ENCODE peak calls at places on chromosome X, in ten cellular contexts. M, B, O, Q, S, J, L, N, A and V are unnamed samples. For H3K4me1, the result is how much of the 10 kb centered on the place peaks cover.

GRCh38 chrX:72317139-72317538 is 11.4 kb upstream of the CITED1 start:
- DNase-seq in A (no peak), S (no peak), N (no peak), M (no peak), O (no peak), B (no peak), Q (no peak), L (no peak), J (no peak), V (no peak)

GRCh38 chrX:107610667-107611066 is 17.6 kb upstream of the PRPS1 start:
- DNase-seq in A (no peak), S (no peak), J (no peak), M (no peak), O (no peak), Q (no peak), B (no peak), N (no peak), L (no peak), V (no peak)

GRCh38 chrX:110734894-110735541 is 60.6 kb downstream of the CHRDL1 start:
- DNase-seq in S (no peak), A (no peak), L (no peak), O (no peak), B (no peak), J (no peak), N (no peak), M (no peak), Q (no peak), V (no peak)

GRCh38 chrX:68018248-68019203 is 414.8 kb downstream of the OPHN1 start:
- DNase-seq in B (peak), A (no peak), O (peak), N (no peak), J (peak), M (no peak), L (peak), S (no peak), Q (peak), V (no peak)

GRCh38 chrX:40651620-40652223 is 4.4 kb upstream of the CXorf38 start:
- DNase-seq in A (no peak), Q (no peak), B (peak), N (peak), J (peak), L (peak), M (peak), S (peak), O (peak), V (peak)

GRCh38 chrX:17464196-17464595 is 89.2 kb downstream of the NHS start:
- DNase-seq in N (no peak), O (no peak), M (no peak), S (no peak), L (no peak), B (peak), J (peak), A (no peak), Q (no peak), V (no peak)

GRCh38 chrX:145524931-145525330 is 277.6 kb downstream of the SPANXN1 start:
- DNase-seq in M (no peak), S (no peak), B (no peak), N (no peak), Q (no peak), J (no peak), A (no peak), O (no peak), L (no peak), V (no peak)

GRCh38 chrX:71579136-71579989 is 1.1 kb downstream of the GCNA start:
- DNase-seq in Q (peak), J (no peak), N (no peak), L (no peak), M (no peak), O (no peak), S (no peak), A (no peak), B (no peak), V (no peak)

GRCh38 chrX:70087857-70088256 is 25.6 kb downstream of the OTUD6A start:
- DNase-seq in S (no peak), Q (no peak), L (no peak), M (no peak), A (no peak), O (no peak), B (peak), J (no peak), N (no peak), V (no peak)

GRCh38 chrX:110346681-110347080 is 12.0 kb upstream of the RTL9 start:
- DNase-seq in B (no peak), N (no peak), O (no peak), Q (no peak), S (peak), L (no peak), A (no peak), M (peak), J (no peak), V (peak)

GRCh38 chrX:1190596-1191145 is 21.8 kb downstream of the CRLF2 start:
- DNase-seq in S (no peak), L (no peak), M (no peak), O (no peak), N (no peak), Q (peak), B (no peak), J (no peak), A (no peak), V (no peak)

GRCh38 chrX:22527302-22527701 is 254.6 kb downstream of the CBLL2 start:
- DNase-seq in L (no peak), M (no peak), A (no peak), N (no peak), B (no peak), Q (no peak), O (no peak), J (no peak), S (no peak), V (no peak)

GRCh38 chrX:123960956-123961267 is 594 bp upstream of the STAG2 start:
- DNase-seq in B (no peak), O (no peak), A (no peak), M (no peak), N (no peak), S (peak), L (no peak), Q (no peak), J (no peak), V (no peak)

GRCh38 chrX:68947882-68948605 is 119.2 kb downstream of the EFNB1 start:
- DNase-seq in A (no peak), L (no peak), Q (no peak), B (no peak), O (no peak), N (no peak), M (no peak), S (no peak), J (no peak), V (no peak)

GRCh38 chrX:53320543-53321215 is 39.3 kb upstream of the IQSEC2 start:
- DNase-seq in A (no peak), M (no peak), O (no peak), J (no peak), S (no peak), L (no peak), B (no peak), Q (peak), N (no peak), V (no peak)

GRCh38 chrX:138897621-138898492 is 186.3 kb upstream of the FGF13 start:
- DNase-seq in L (no peak), O (no peak), N (no peak), J (no peak), S (no peak), B (peak), M (no peak), Q (no peak), A (no peak), V (no peak)

GRCh38 chrX:17738002-17738713 is 865 bp downstream of the SCML1 start:
- DNase-seq in A (peak), S (peak), B (peak), Q (peak), L (peak), M (peak), J (peak), N (no peak), O (no peak), V (peak)

GRCh38 chrX:15242899-15243555 is 26.9 kb downstream of the ASB9 start:
- DNase-seq in J (peak), N (peak), A (no peak), L (peak), B (peak), S (no peak), Q (no peak), M (no peak), O (peak), V (no peak)

GRCh38 chrX:129724767-129725166 is 14.0 kb upstream of the XPNPEP2 start:
- DNase-seq in J (no peak), B (no peak), N (no peak), A (no peak), M (no peak), Q (no peak), L (no peak), O (no peak), S (no peak), V (no peak)
- H3K4me3 ChIP-seq in J (no peak), B (no peak), N (no peak), A (no peak), M (no peak), Q (no peak), L (no peak), O (no peak), S (no peak), V (no peak)

GRCh38 chrX:19811807-19812604 is 75.4 kb downstream of the SH3KBP1 start:
- DNase-seq in A (no peak), N (peak), O (no peak), M (no peak), Q (no peak), J (no peak), B (no peak), L (no peak), S (no peak), V (no peak)
- H3K4me1 ChIP-seq in A (under half), N (half or more), O (under half), M (under half), Q (under half), J (under half), B (under half), L (under half), S (under half), V (under half)

GRCh38 chrX:153929576-153929975 is 3.5 kb upstream of the ARHGAP4 start:
- DNase-seq in Q (peak), M (no peak), A (no peak), J (no peak), O (no peak), N (no peak), L (no peak), S (no peak), B (no peak), V (no peak)

GRCh38 chrX:153927686-153927935 is 1.5 kb upstream of the ARHGAP4 start:
- DNase-seq in M (no peak), A (no peak), N (no peak), B (no peak), J (no peak), L (no peak), S (no peak), O (no peak), Q (no peak), V (no peak)

GRCh38 chrX:153930011-153930910 is 4.2 kb upstream of the ARHGAP4 start:
- DNase-seq in B (no peak), L (no peak), Q (peak), N (no peak), S (no peak), O (no peak), J (no peak), A (peak), M (no peak), V (no peak)

GRCh38 chrX:153927936-153928760 is 2.1 kb upstream of the ARHGAP4 start:
- DNase-seq in L (peak), O (peak), M (peak), Q (peak), J (peak), B (peak), S (peak), A (peak), N (peak), V (peak)

GRCh38 chrX:153928846-153929245 is 2.8 kb upstream of the ARHGAP4 start:
- DNase-seq in N (no peak), Q (peak), O (no peak), A (peak), M (no peak), J (no peak), L (no peak), S (no peak), B (no peak), V (no peak)
- H3K4me3 ChIP-seq in N (peak), Q (no peak), O (peak), A (no peak), M (peak), J (peak), L (no peak), S (no peak), B (peak), V (peak)

GRCh38 chrX:137430301-137430700 is 135.6 kb upstream of the ZIC3 start:
- DNase-seq in N (no peak), M (no peak), A (no peak), O (no peak), J (no peak), B (no peak), S (no peak), L (no peak), Q (no peak), V (no peak)

GRCh38 chrX:137428777-137429564 is 137.0 kb upstream of the ZIC3 start:
- DNase-seq in L (no peak), A (no peak), S (no peak), B (no peak), N (no peak), M (no peak), J (no peak), O (no peak), Q (no peak), V (no peak)

GRCh38 chrX:137427061-137427778 is 138.7 kb upstream of the ZIC3 start:
- DNase-seq in Q (no peak), M (no peak), O (no peak), L (no peak), B (no peak), N (no peak), J (no peak), A (no peak), S (no peak), V (no peak)

GRCh38 chrX:137427813-137428212 is 138.1 kb upstream of the ZIC3 start:
- DNase-seq in L (no peak), N (no peak), J (no peak), O (no peak), B (no peak), Q (no peak), S (no peak), M (no peak), A (no peak), V (no peak)

DNA sequence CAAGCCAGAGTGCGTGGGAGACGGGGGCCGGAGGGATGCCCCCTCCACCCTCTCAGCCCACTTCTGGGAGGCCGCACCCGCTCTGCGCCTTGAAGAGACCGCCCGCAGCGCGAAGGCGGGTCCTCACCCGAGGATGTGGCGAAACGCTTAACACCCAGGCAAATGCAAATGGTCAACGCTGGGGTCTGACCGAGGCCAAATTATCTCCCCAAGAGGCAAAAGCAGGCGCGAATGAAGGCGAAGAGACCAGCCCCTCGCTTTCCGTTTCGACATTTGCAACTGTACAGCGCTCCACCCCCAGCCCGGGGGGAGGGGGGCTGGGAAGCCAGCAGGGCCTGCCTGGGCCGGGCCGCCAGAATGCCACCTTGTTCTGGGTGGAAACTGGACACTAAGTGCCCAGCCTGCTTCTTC is 137.7 kb upstream of the ZIC3 start:
- DNase-seq in M (no peak), Q (no peak), S (no peak), L (no peak), A (no peak), N (no peak), O (no peak), B (no peak), J (no peak), V (no peak)
- H3K4me1 ChIP-seq in M (under half), Q (under half), S (under half), L (under half), A (under half), N (under half), O (under half), B (under half), J (under half), V (under half)

GRCh38 chrX:137547291-137547690 is 18.6 kb upstream of the ZIC3 start:
- DNase-seq in Q (peak), L (no peak), N (no peak), S (no peak), O (no peak), J (no peak), B (no peak), A (no peak), M (no peak), V (no peak)

GRCh38 chrX:137549073-137549472 is 16.9 kb upstream of the ZIC3 start:
- DNase-seq in N (no peak), J (no peak), M (no peak), L (no peak), B (no peak), O (no peak), Q (no peak), A (no peak), S (no peak), V (no peak)

GRCh38 chrX:137549846-137550534 is 15.9 kb upstream of the ZIC3 start:
- DNase-seq in J (no peak), M (no peak), L (no peak), O (no peak), A (no peak), S (no peak), Q (peak), B (no peak), N (no peak), V (no peak)

GRCh38 chrX:137548261-137548660 is 17.7 kb upstream of the ZIC3 start:
- DNase-seq in A (no peak), M (no peak), S (no peak), B (no peak), O (no peak), L (no peak), Q (no peak), N (no peak), J (no peak), V (no peak)

DNA sequence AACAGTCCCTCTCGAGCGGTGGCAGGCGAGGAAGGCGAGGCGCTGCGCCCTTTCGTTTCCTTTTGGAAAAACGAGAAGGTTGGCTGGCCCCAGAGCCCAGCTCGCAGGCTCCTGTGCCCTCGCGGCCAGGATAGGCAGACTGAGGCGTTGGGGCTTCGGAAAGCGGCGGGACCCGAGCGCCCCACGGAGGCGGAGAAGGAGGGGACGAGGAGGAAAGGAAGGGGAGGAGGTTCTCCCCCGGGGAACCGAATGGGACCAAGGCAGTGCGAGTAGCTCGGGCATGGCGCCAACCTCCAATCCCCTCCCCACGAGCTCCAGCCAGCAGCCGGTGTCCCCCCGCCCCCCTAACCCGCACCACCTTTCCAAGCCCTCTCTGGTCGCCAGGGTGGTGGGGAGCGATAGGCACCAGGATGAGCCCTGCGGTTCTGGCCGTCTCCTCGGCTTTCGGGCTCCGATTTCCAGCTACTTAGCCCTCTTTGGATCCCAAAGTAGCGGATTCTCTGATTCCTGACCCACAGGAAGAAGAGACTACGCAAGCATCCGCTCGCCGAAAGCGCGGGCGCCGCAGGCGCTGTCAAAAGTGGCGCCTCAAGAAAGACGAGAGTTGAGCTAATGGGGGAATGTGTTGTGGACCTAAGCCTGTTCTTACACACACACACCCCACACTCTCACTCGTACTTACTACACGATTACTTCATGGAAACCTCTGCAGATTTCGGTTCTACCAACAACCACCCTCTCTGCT is 15.2 kb upstream of the ZIC3 start:
- DNase-seq in J (no peak), L (no peak), B (no peak), O (no peak), S (no peak), N (no peak), M (no peak), A (no peak), Q (peak), V (no peak)
- H3K4me3 ChIP-seq in J (no peak), L (no peak), B (no peak), O (no peak), S (no peak), N (no peak), M (no peak), A (no peak), Q (no peak), V (peak)

GRCh38 chrX:39309721-39310152 is 508.5 kb downstream of the MID1IP1 start:
- DNase-seq in S (peak), N (no peak), B (no peak), M (peak), L (no peak), A (no peak), O (no peak), Q (no peak), J (peak), V (peak)
- H3K4me1 ChIP-seq in S (under half), N (under half), B (under half), M (under half), L (under half), A (under half), O (under half), Q (under half), J (under half), V (under half)

DNA sequence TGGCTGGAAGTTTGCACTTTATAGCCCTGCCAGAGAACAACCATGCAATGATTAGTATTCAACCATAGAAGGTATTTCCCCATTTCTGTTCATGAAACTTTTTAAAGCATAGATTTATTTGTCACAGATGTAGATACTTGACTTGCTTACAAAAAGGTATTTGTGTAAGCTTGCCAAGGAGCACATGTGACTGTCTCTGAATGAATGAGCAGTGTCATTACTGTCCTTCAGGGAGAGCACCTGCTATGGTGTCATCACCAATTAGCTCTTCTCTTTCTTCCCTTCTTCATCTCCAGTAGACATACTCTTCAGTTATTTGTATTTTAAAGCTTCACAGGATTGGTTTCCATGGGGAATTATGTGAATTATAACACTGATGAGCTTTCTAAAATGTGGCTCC is 1064.7 kb upstream of the GRIA3 start:
- DNase-seq in Q (no peak), O (no peak), A (no peak), M (no peak), B (no peak), J (no peak), N (no peak), S (no peak), L (no peak), V (no peak)
- H3K4me3 ChIP-seq in Q (no peak), O (no peak), A (no peak), M (no peak), B (no peak), J (no peak), N (no peak), S (no peak), L (no peak), V (no peak)

GRCh38 chrX:119687661-119688413 is 5.1 kb downstream of the SEPTIN6 start:
- DNase-seq in A (no peak), L (no peak), B (no peak), Q (no peak), M (no peak), N (peak), J (no peak), S (no peak), O (no peak), V (no peak)
- H3K4me1 ChIP-seq in A (under half), L (under half), B (under half), Q (under half), M (half or more), N (half or more), J (under half), S (under half), O (under half), V (under half)